ENCODE peak calls at places on chromosomes 2 and 18, in six cellular contexts. T is colonic mucosa, S is kidney, M is nephron progenitor cell, O is transverse colon, P is GM13976. Y is an unnamed sample.

GRCh38 chr2:26915316-26915715 is 55.1 kb upstream of the MAPRE3 start:
- DNase-seq in M (no peak), P (no peak), T (no peak), S (no peak), O (no peak), Y (no peak)

GRCh38 chr2:145085616-145086015 is 565.7 kb upstream of the ZEB2 start:
- DNase-seq in P (no peak), S (no peak), T (no peak), M (no peak), O (no peak), Y (no peak)

GRCh38 chr2:221635949-221636348 is 63.8 kb upstream of the EPHA4 start:
- DNase-seq in P (no peak), M (no peak), O (no peak), T (no peak), S (no peak), Y (no peak)

GRCh38 chr2:56077352-56077915 is 106.4 kb upstream of the CCDC85A start:
- DNase-seq in O (no peak), P (no peak), T (peak), S (no peak), M (peak), Y (no peak)

GRCh38 chr2:22520337-22521288 is 864.4 kb upstream of the KLHL29 start:
- DNase-seq in T (peak), M (no peak), P (no peak), S (no peak), O (no peak), Y (no peak)

GRCh38 chr2:216194013-216194412 is 84.9 kb downstream of the XRCC5 start:
- DNase-seq in P (no peak), O (no peak), M (no peak), S (no peak), T (no peak), Y (no peak)

GRCh38 chr2:181613241-181613640 is 43.7 kb downstream of the CERKL start:
- DNase-seq in S (no peak), M (no peak), P (no peak), T (no peak), O (no peak), Y (no peak)

GRCh38 chr2:11213090-11213638 is 57.9 kb downstream of the SLC66A3 start:
- DNase-seq in P (no peak), O (no peak), T (no peak), M (no peak), S (no peak), Y (no peak)

GRCh38 chr2:166230024-166230723 is 102.4 kb upstream of the SCN1A start:
- DNase-seq in O (no peak), S (no peak), M (no peak), T (no peak), P (no peak), Y (no peak)

GRCh38 chr18:28065031-28065792 is 111.7 kb downstream of the CDH2 start:
- DNase-seq in O (no peak), T (no peak), P (no peak), M (no peak), S (no peak), Y (no peak)

GRCh38 chr18:77859634-77860033 is 610.0 kb downstream of the GALR1 start:
- DNase-seq in M (no peak), O (no peak), T (no peak), S (no peak), P (no peak), Y (no peak)

GRCh38 chr2:104249666-104250065 is 604.2 kb upstream of the POU3F3 start:
- DNase-seq in M (no peak), T (no peak), P (no peak), S (no peak), O (no peak), Y (no peak)

GRCh38 chr2:158778243-158778642 is 16.9 kb upstream of the DAPL1 start:
- DNase-seq in P (no peak), S (no peak), T (no peak), O (no peak), M (no peak), Y (no peak)

GRCh38 chr2:36376319-36376765 is 20.8 kb downstream of the CRIM1 start:
- DNase-seq in O (peak), T (peak), P (no peak), S (peak), M (no peak), Y (no peak)

GRCh38 chr2:176461098-176461497 is 191.9 kb downstream of the MTX2 start:
- DNase-seq in T (no peak), S (no peak), O (no peak), P (no peak), M (no peak), Y (no peak)

GRCh38 chr2:85994421-85994777 is 105.6 kb upstream of the ST3GAL5 start:
- DNase-seq in O (no peak), T (no peak), P (no peak), S (no peak), M (no peak), Y (no peak)

GRCh38 chr2:232024457-232024856 is 62.9 kb downstream of the DIS3L2 start:
- DNase-seq in T (no peak), S (no peak), P (no peak), O (no peak), M (no peak), Y (no peak)

GRCh38 chr2:191618789-191619185 is 59.1 kb upstream of the NABP1 start:
- DNase-seq in O (no peak), T (no peak), M (no peak), P (no peak), S (no peak), Y (no peak)

GRCh38 chr2:61045999-61046398 is 19.7 kb upstream of the SANBR start:
- DNase-seq in S (no peak), P (no peak), M (no peak), T (no peak), O (no peak), Y (no peak)

GRCh38 chr2:156125018-156125417 is 207.5 kb downstream of the NR4A2 start:
- DNase-seq in S (no peak), T (no peak), O (no peak), P (no peak), M (no peak), Y (no peak)

GRCh38 chr2:156124458-156124857 is 208.1 kb downstream of the NR4A2 start:
- DNase-seq in T (no peak), M (no peak), S (no peak), P (no peak), O (no peak), Y (no peak)

GRCh38 chr2:156132130-156132529 is 200.4 kb downstream of the NR4A2 start:
- DNase-seq in P (no peak), M (no peak), S (no peak), O (no peak), T (no peak), Y (no peak)

GRCh38 chr2:156132941-156133340 is 199.6 kb downstream of the NR4A2 start:
- DNase-seq in T (no peak), M (no peak), O (no peak), P (no peak), S (no peak), Y (no peak)

GRCh38 chr2:156129227-156129626 is 203.3 kb downstream of the NR4A2 start:
- DNase-seq in P (no peak), T (no peak), M (no peak), O (no peak), S (no peak), Y (no peak)
- TF ChIP-seq CTCF in P (no peak), T (no peak), M (no peak), O (no peak), S (no peak), Y (no peak)

DNA sequence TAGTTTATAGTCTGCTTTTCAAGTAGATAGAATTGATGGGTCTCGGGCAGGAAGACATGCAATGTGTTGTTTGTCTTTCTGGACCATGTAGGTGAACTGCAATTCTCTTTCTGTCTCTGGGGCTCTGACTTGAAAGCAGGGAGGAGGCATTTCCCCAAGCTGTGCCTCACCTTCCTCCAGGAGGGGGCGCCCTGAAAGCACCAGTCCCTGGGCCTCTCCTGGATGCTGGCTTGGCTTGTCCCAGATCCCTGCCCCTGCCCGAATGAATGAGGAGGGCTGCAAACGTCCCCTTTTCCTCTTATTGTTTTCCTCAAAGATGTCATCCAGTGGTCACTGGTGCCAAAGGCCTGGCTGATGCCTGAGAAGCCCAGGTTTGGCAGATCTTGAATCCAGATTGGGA is 270.6 kb downstream of the CELF4 start:
- DNase-seq in O (peak), M (peak), S (no peak), T (peak), P (no peak), Y (no peak)
- TF ChIP-seq CTCF in O (peak), M (peak), S (peak), T (peak), P (no peak), Y (no peak)

GRCh38 chr2:64771726-64772125 is 118.0 kb upstream of the SERTAD2 start:
- DNase-seq in S (no peak), T (no peak), O (no peak), P (no peak), M (no peak), Y (no peak)

GRCh38 chr2:64770137-64770780 is 116.5 kb upstream of the SERTAD2 start:
- DNase-seq in P (no peak), S (no peak), O (no peak), M (no peak), T (no peak), Y (no peak)

GRCh38 chr2:64768426-64769033 is 114.8 kb upstream of the SERTAD2 start:
- DNase-seq in T (peak), O (no peak), M (no peak), P (no peak), S (no peak), Y (no peak)

GRCh38 chr2:64769392-64770044 is 115.8 kb upstream of the SERTAD2 start:
- DNase-seq in S (no peak), M (no peak), O (peak), T (peak), P (no peak), Y (no peak)

GRCh38 chr2:64770781-64771334 is 117.1 kb upstream of the SERTAD2 start:
- DNase-seq in T (peak), S (no peak), O (peak), P (no peak), M (no peak), Y (no peak)
- TF ChIP-seq CTCF in T (no peak), S (no peak), O (no peak), P (no peak), M (no peak), Y (no peak)

GRCh38 chr2:7567646-7568045 is 650.4 kb downstream of the RNF144A start:
- DNase-seq in O (peak), M (no peak), T (peak), P (peak), S (no peak), Y (no peak)
- TF ChIP-seq CTCF in O (no peak), M (no peak), T (no peak), P (no peak), S (no peak), Y (no peak)

GRCh38 chr2:127643698-127644660 is 2.0 kb upstream of the GPR17 start:
- DNase-seq in O (no peak), S (peak), M (no peak), T (no peak), P (no peak), Y (no peak)
- TF ChIP-seq CTCF in O (no peak), S (no peak), M (no peak), T (no peak), P (no peak), Y (no peak)

GRCh38 chr2:20562540-20563225 is 88.2 kb downstream of the HS1BP3 start:
- DNase-seq in P (no peak), M (no peak), T (no peak), S (no peak), O (no peak), Y (no peak)
- TF ChIP-seq CTCF in P (no peak), M (no peak), T (no peak), S (no peak), O (no peak), Y (no peak)

DNA sequence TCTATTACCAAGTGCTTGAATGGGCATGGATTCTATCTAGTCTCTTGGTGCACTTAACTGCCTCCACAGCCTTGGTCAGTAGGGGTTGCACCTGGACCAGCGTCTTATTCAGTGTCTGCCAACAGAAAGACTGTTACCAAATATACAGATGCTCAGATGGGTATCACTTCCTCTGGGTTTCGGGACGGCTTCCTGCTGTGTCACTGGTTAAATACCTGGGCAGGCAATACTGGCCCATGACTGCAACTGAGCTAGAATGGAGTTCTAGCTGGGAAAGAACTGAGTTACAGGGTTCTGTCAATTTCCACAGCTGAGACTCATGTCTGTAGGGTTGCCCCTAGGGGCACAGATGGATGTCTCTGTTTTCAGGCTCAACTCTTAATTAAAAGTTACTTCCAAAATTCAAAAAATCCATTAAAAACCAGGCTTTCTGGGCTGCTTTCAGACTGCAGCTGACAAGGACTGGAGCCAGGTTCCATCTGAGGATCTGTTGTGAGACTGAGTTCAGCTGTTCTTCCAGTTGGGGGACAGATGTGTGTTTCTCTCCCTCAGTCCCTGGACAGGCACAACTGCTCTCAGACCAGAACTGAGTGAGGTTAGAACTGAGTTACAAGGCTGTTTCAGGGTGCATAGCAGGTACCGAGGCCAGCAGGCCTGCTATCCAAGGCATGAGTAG is 789.6 kb upstream of the SLC8A1 start:
- DNase-seq in M (no peak), O (peak), T (no peak), P (no peak), S (no peak), Y (no peak)
- TF ChIP-seq CTCF in M (no peak), O (no peak), T (no peak), P (no peak), S (no peak), Y (no peak)

GRCh38 chr2:5693288-5694015 is 1.3 kb downstream of the SOX11 start:
- DNase-seq in S (no peak), P (no peak), O (no peak), T (no peak), M (peak), Y (no peak)
- TF ChIP-seq CTCF in S (no peak), P (no peak), O (no peak), T (no peak), M (no peak), Y (no peak)

GRCh38 chr2:230949966-230950832 is 25.2 kb upstream of the GPR55 start:
- DNase-seq in P (peak), O (no peak), S (no peak), T (no peak), M (no peak), Y (no peak)

GRCh38 chr2:230951396-230951795 is 26.4 kb upstream of the GPR55 start:
- DNase-seq in T (no peak), M (no peak), O (no peak), S (no peak), P (no peak), Y (no peak)

GRCh38 chr2:230952226-230952956 is 27.3 kb upstream of the GPR55 start:
- DNase-seq in M (no peak), O (no peak), T (no peak), S (no peak), P (no peak), Y (no peak)

GRCh38 chr2:230947908-230948365 is 22.9 kb upstream of the GPR55 start:
- DNase-seq in O (no peak), M (peak), T (no peak), P (peak), S (peak), Y (no peak)

DNA sequence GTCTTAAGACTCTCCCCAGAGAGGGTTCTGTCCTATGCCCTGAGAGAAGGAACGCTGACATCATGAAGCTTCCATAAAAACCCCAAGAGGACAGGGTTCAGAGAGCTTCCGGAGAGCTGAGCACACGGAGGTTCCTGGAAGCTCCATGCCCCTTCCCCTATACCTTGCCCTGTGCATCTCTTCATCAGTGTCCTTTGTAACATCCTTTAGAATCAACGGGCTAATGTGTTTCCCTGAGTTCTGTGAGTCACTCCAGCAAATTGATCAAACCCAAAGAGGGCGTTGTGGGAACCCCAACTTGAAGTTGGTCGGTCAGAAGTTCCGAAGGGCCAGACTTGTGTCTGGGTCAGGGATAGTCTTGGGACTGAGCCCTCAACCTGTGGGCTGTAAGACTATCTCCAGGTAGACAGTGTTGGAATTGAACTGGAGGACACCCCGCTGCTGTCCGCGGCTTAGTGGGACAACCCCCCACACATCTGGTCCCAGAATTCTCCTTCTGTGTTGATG is 25.8 kb upstream of the GPR55 start:
- DNase-seq in M (no peak), T (no peak), P (no peak), O (no peak), S (no peak), Y (no peak)
- TF ChIP-seq CTCF in M (no peak), T (no peak), P (no peak), O (no peak), S (no peak), Y (no peak)

GRCh38 chr2:197620113-197620512 is 55.3 kb downstream of the RFTN2 start:
- DNase-seq in P (no peak), O (no peak), T (no peak), S (no peak), M (no peak), Y (no peak)

GRCh38 chr2:197613509-197613987 is 61.8 kb downstream of the RFTN2 start:
- DNase-seq in P (no peak), T (no peak), O (no peak), S (no peak), M (no peak), Y (no peak)

GRCh38 chr2:197614532-197614931 is 60.9 kb downstream of the RFTN2 start:
- DNase-seq in S (no peak), O (peak), T (peak), P (no peak), M (no peak), Y (no peak)

DNA sequence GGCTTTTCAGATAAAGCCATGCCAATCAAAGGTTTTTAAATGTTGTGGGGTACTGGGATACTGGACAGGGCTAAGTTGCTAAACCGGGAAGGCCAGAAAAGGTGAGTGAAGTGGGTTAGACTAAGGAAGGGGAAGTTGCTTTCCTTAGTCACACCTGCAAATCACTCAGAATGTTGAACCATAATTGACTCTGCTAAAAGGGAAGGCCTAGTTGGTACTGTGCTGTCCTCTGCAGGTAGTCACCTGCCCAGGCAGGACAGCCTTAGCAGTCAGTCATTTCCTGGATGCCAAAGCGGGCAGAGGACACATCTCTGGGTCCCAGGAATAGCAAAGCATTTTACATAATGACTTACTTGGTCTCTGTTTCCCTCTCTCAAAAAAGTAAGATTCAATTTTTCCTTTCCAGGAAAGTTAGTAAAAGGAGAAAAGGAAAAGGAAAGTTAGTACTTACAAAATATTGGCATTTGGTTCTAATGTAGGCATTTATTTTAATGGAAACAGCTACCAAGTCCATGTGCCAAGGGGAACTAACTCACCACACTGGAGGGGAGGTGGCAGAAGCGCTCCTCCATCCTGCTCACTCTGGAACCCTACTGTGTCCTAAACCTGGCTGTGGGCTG is 60.2 kb downstream of the RFTN2 start:
- DNase-seq in S (no peak), M (no peak), P (no peak), O (peak), T (peak), Y (no peak)
- TF ChIP-seq CTCF in S (no peak), M (no peak), P (peak), O (no peak), T (peak), Y (no peak)

Y was measured in CD14-positive monocyte.